ENCODE peak calls at places on chromosomes 16 and 17, in nine cellular contexts. One of them, this sample, is unnamed.

GRCh38 chr17:33126086-33126485 is 134.4 kb downstream of the SPACA3 start:
- DNase-seq in GM12864: no peak
- DNase-seq in mammary epithelial cell: no peak
- DNase-seq in A549: peak; percentile 51
- DNase-seq in AG04449: no peak
- DNase-seq in upper lobe of right lung: no peak
- DNase-seq in fibroblast of the aortic adventitia: no peak
- DNase-seq in CD8-positive, alpha-beta memory T cell: no peak
- DNase-seq in AG04450: no peak
- DNase-seq in this sample: no peak

GRCh38 chr16:72809446-72809845 is 238.5 kb downstream of the ZFHX3 start:
- DNase-seq in GM12864: no peak
- DNase-seq in AG04450: no peak
- DNase-seq in AG04449: no peak
- DNase-seq in fibroblast of the aortic adventitia: no peak
- DNase-seq in CD8-positive, alpha-beta memory T cell: no peak
- DNase-seq in mammary epithelial cell: no peak
- DNase-seq in upper lobe of right lung: no peak
- DNase-seq in A549: no peak
- DNase-seq in this sample: no peak

GRCh38 chr17:76544123-76544915 is 4.5 kb downstream of the PRCD start:
- DNase-seq in A549: no peak
- DNase-seq in AG04449: no peak
- DNase-seq in CD8-positive, alpha-beta memory T cell: no peak
- DNase-seq in upper lobe of right lung: peak; percentile 63
- DNase-seq in mammary epithelial cell: no peak
- DNase-seq in fibroblast of the aortic adventitia: no peak
- DNase-seq in AG04450: no peak
- DNase-seq in GM12864: no peak
- DNase-seq in this sample: no peak

GRCh38 chr16:81715358-81716196 is 63.5 kb upstream of the PLCG2 start:
- DNase-seq in AG04450: no peak
- DNase-seq in upper lobe of right lung: no peak
- DNase-seq in GM12864: peak; percentile 71
- DNase-seq in A549: no peak
- DNase-seq in CD8-positive, alpha-beta memory T cell: peak; percentile 62
- DNase-seq in fibroblast of the aortic adventitia: no peak
- DNase-seq in mammary epithelial cell: no peak
- DNase-seq in AG04449: no peak
- DNase-seq in this sample: no peak

GRCh38 chr16:77539336-77539735 is 104.5 kb upstream of the ADAMTS18 start:
- DNase-seq in AG04450: no peak
- DNase-seq in fibroblast of the aortic adventitia: peak; percentile 42
- DNase-seq in AG04449: no peak
- DNase-seq in upper lobe of right lung: no peak
- DNase-seq in A549: no peak
- DNase-seq in mammary epithelial cell: no peak
- DNase-seq in CD8-positive, alpha-beta memory T cell: no peak
- DNase-seq in GM12864: no peak
- DNase-seq in this sample: no peak

GRCh38 chr17:21282231-21282630 is 2.3 kb upstream of the MAP2K3 start:
- DNase-seq in mammary epithelial cell: peak; percentile 92
- DNase-seq in fibroblast of the aortic adventitia: peak; percentile 98
- DNase-seq in GM12864: no peak
- DNase-seq in AG04450: peak; percentile 92
- DNase-seq in CD8-positive, alpha-beta memory T cell: no peak
- DNase-seq in AG04449: peak; percentile 95
- DNase-seq in upper lobe of right lung: no peak
- DNase-seq in A549: peak; percentile 88
- DNase-seq in this sample: no peak

GRCh38 chr16:75206749-75207451 is at the start of gene CTRB2:
- DNase-seq in CD8-positive, alpha-beta memory T cell: no peak
- DNase-seq in AG04450: no peak
- DNase-seq in mammary epithelial cell: no peak
- DNase-seq in GM12864: no peak
- DNase-seq in fibroblast of the aortic adventitia: no peak
- DNase-seq in AG04449: no peak
- DNase-seq in upper lobe of right lung: no peak
- DNase-seq in A549: no peak
- DNase-seq in this sample: no peak

GRCh38 chr17:30964878-30965277 is 6.0 kb upstream of the RNF135 start:
- DNase-seq in mammary epithelial cell: no peak
- DNase-seq in AG04450: no peak
- DNase-seq in CD8-positive, alpha-beta memory T cell: no peak
- DNase-seq in A549: no peak
- DNase-seq in upper lobe of right lung: no peak
- DNase-seq in GM12864: no peak
- DNase-seq in AG04449: no peak
- DNase-seq in fibroblast of the aortic adventitia: peak; percentile 31
- DNase-seq in this sample: no peak

GRCh38 chr17:7929158-7930029 is at the start of gene KCNAB3:
- DNase-seq in AG04450: no peak
- DNase-seq in GM12864: peak; percentile 45
- DNase-seq in fibroblast of the aortic adventitia: peak; percentile 53
- DNase-seq in AG04449: no peak
- DNase-seq in upper lobe of right lung: no peak
- DNase-seq in mammary epithelial cell: peak; percentile 22
- DNase-seq in CD8-positive, alpha-beta memory T cell: peak; percentile 36
- DNase-seq in A549: peak; percentile 32
- DNase-seq in this sample: peak; percentile 42

GRCh38 chr16:73094371-73094770 is 46.4 kb upstream of the ZFHX3 start:
- DNase-seq in AG04449: no peak
- DNase-seq in A549: no peak
- DNase-seq in fibroblast of the aortic adventitia: no peak
- DNase-seq in mammary epithelial cell: no peak
- DNase-seq in upper lobe of right lung: no peak
- DNase-seq in GM12864: no peak
- DNase-seq in CD8-positive, alpha-beta memory T cell: no peak
- DNase-seq in AG04450: no peak
- DNase-seq in this sample: no peak

GRCh38 chr17:78899361-78900260 is 3.4 kb downstream of the CEP295NL start:
- DNase-seq in CD8-positive, alpha-beta memory T cell: no peak
- DNase-seq in AG04450: no peak
- DNase-seq in GM12864: no peak
- DNase-seq in fibroblast of the aortic adventitia: peak; percentile 69
- DNase-seq in upper lobe of right lung: peak; percentile 85
- DNase-seq in A549: no peak
- DNase-seq in mammary epithelial cell: no peak
- DNase-seq in AG04449: no peak
- DNase-seq in this sample: no peak

GRCh38 chr16:11494433-11494832 is 92.3 kb downstream of the LITAF start:
- DNase-seq in mammary epithelial cell: no peak
- DNase-seq in A549: no peak
- DNase-seq in AG04449: no peak
- DNase-seq in GM12864: no peak
- DNase-seq in upper lobe of right lung: no peak
- DNase-seq in AG04450: no peak
- DNase-seq in CD8-positive, alpha-beta memory T cell: no peak
- DNase-seq in fibroblast of the aortic adventitia: no peak
- DNase-seq in this sample: no peak

GRCh38 chr16:11494029-11494428 is 92.7 kb downstream of the LITAF start:
- DNase-seq in CD8-positive, alpha-beta memory T cell: no peak
- DNase-seq in mammary epithelial cell: no peak
- DNase-seq in AG04450: no peak
- DNase-seq in AG04449: no peak
- DNase-seq in upper lobe of right lung: no peak
- DNase-seq in A549: no peak
- DNase-seq in fibroblast of the aortic adventitia: no peak
- DNase-seq in GM12864: no peak
- DNase-seq in this sample: no peak

GRCh38 chr16:11492808-11493530 is 93.8 kb downstream of the LITAF start:
- DNase-seq in AG04449: no peak
- DNase-seq in CD8-positive, alpha-beta memory T cell: no peak
- DNase-seq in AG04450: no peak
- DNase-seq in mammary epithelial cell: no peak
- DNase-seq in GM12864: no peak
- DNase-seq in fibroblast of the aortic adventitia: no peak
- DNase-seq in upper lobe of right lung: no peak
- DNase-seq in A549: no peak
- DNase-seq in this sample: no peak

GRCh38 chr16:11495066-11495407 is 91.7 kb downstream of the LITAF start:
- DNase-seq in GM12864: no peak
- DNase-seq in AG04449: no peak
- DNase-seq in AG04450: no peak
- DNase-seq in fibroblast of the aortic adventitia: no peak
- DNase-seq in CD8-positive, alpha-beta memory T cell: no peak
- DNase-seq in mammary epithelial cell: no peak
- DNase-seq in A549: no peak
- DNase-seq in upper lobe of right lung: no peak
- DNase-seq in this sample: no peak

GRCh38 chr16:11493531-11493929 is 93.2 kb downstream of the LITAF start:
- DNase-seq in A549: no peak
- DNase-seq in GM12864: no peak
- DNase-seq in fibroblast of the aortic adventitia: no peak
- DNase-seq in CD8-positive, alpha-beta memory T cell: no peak
- DNase-seq in mammary epithelial cell: no peak
- DNase-seq in AG04449: no peak
- DNase-seq in AG04450: no peak
- DNase-seq in upper lobe of right lung: no peak
- DNase-seq in this sample: no peak
- H3K4me3 ChIP-seq in A549: no peak overlapping the region
- H3K4me3 ChIP-seq in GM12864: no peak overlapping the region
- H3K4me3 ChIP-seq in fibroblast of the aortic adventitia: no peak overlapping the region
- H3K4me3 ChIP-seq in CD8-positive, alpha-beta memory T cell: no peak overlapping the region
- H3K4me3 ChIP-seq in mammary epithelial cell: no peak overlapping the region
- H3K4me3 ChIP-seq in AG04449: no peak overlapping the region
- H3K4me3 ChIP-seq in AG04450: no peak overlapping the region
- H3K4me3 ChIP-seq in upper lobe of right lung: no peak overlapping the region
- H3K4me3 ChIP-seq in this sample: no peak overlapping the region

DNA sequence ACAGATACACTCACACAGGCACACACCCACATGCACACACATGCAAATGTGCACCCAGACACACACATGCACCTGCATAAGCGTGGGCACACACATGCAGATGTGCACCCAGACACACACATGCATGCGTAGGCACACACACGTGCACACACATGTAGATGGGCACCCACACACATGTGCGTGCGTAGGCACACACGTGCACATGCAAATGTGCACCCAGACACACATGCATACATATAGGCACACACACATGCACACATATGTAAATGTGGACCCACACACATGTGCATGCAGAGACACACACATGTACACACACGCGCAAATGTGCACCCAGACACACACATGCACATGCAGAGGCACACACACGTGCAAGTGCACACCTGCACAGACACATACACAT is 60.3 kb downstream of the MRM1 start:
- DNase-seq in upper lobe of right lung: no peak
- DNase-seq in GM12864: no peak
- DNase-seq in AG04449: no peak
- DNase-seq in fibroblast of the aortic adventitia: no peak
- DNase-seq in mammary epithelial cell: no peak
- DNase-seq in A549: no peak
- DNase-seq in CD8-positive, alpha-beta memory T cell: no peak
- DNase-seq in AG04450: no peak
- DNase-seq in this sample: no peak
- H3K4me3 ChIP-seq in upper lobe of right lung: no peak overlapping the region
- H3K4me3 ChIP-seq in GM12864: no peak overlapping the region
- H3K4me3 ChIP-seq in AG04449: no peak overlapping the region
- H3K4me3 ChIP-seq in fibroblast of the aortic adventitia: no peak overlapping the region
- H3K4me3 ChIP-seq in mammary epithelial cell: no peak overlapping the region
- H3K4me3 ChIP-seq in A549: no peak overlapping the region
- H3K4me3 ChIP-seq in CD8-positive, alpha-beta memory T cell: no peak overlapping the region
- H3K4me3 ChIP-seq in AG04450: no peak overlapping the region
- H3K4me3 ChIP-seq in this sample: no peak overlapping the region

DNA sequence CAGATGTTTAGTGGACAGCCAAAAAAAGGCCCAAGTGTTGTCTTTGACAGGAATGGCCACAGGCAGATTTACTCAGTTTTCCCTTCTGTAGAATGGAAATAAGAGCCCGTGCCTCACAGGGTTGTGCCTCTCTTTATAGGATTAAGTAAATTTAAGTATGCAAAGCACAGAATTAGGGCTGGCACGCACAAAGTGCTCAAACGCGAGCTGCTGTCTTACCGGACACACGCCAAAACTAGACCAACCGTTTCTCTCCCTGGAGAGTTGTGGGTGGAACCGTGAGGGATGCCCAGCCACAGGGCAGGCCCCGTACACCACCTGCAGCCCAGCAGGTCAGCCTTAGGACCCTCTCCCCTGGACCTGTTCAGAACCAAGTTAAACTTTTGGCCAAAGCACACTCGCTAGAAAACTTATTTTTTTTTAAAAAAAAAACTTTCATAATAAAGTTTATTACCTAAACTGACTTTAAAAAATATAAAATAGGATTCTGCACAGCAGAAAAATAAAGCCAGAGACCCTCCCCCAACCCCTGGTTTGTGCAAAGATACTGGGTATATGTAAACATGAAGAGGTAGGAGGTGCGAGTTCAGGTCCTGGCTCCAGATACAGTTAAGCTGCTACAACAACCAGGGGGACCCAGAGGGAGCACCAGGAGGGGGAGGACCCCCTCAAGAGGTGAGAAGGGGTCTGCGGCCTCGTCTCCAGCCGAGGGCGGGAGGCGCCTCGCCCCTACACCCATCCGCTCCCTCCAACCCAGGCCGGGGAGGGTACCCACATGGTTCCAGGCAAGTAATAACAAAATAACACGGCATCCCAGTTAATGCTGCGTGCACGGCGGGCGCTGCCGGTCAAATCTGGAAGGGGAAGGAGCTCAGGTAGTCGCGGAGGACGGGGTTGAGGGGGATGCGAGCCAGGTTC is 1.8 kb downstream of the SOCS1 start:
- DNase-seq in upper lobe of right lung: no peak
- DNase-seq in GM12864: no peak
- DNase-seq in AG04450: no peak
- DNase-seq in fibroblast of the aortic adventitia: no peak
- DNase-seq in AG04449: no peak
- DNase-seq in A549: no peak
- DNase-seq in CD8-positive, alpha-beta memory T cell: no peak
- DNase-seq in mammary epithelial cell: no peak
- DNase-seq in this sample: no peak
- H3K4me3 ChIP-seq in upper lobe of right lung: peak overlapping the region; percentile 81
- H3K4me3 ChIP-seq in GM12864: peak overlapping the region; percentile 81
- H3K4me3 ChIP-seq in AG04450: peak overlapping the region; percentile 97
- H3K4me3 ChIP-seq in fibroblast of the aortic adventitia: peak overlapping the region; percentile 75
- H3K4me3 ChIP-seq in AG04449: peak overlapping the region; percentile 74
- H3K4me3 ChIP-seq in A549: peak overlapping the region; percentile 81
- H3K4me3 ChIP-seq in CD8-positive, alpha-beta memory T cell: peak overlapping the region; percentile 83
- H3K4me3 ChIP-seq in mammary epithelial cell: peak overlapping the region; percentile 80
- H3K4me3 ChIP-seq in this sample: peak overlapping the region; percentile 96

DNA sequence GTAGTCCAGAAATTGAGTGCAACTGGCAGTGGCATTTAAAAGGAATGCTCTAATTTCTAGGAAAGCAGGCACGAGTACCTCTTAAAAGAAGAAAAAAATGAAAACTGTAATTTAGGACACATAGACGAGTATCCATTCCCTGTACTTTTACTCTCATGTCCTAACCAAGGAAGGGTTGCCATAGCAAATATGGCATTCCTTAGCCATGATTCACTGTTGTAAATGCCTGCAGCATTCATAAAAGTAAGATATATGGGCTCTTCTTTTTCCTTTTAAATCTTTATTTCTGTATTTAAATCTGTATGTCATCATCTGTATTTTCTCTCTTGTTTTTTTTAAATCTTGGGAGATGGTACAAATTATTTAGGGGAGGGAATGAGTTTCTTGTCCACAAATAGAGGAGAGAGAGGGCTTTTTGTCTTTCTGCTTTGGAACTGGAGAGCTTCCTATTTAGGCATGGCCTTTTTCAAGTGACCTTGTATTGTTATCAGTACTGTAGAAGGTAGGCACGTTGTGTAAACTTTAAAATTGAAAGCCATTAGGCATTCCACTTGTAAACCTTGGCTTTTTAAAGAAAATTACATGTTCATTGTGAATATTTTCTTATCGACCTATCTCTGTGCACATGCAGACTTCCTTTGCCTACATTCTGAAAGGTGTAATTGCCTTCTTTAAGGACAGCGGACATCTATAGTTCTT is 50.0 kb downstream of the TENT4B start:
- DNase-seq in GM12864: no peak
- DNase-seq in CD8-positive, alpha-beta memory T cell: no peak
- DNase-seq in fibroblast of the aortic adventitia: peak; percentile 95
- DNase-seq in AG04449: peak; percentile 86
- DNase-seq in mammary epithelial cell: peak; percentile 82
- DNase-seq in A549: peak; percentile 81
- DNase-seq in AG04450: no peak
- DNase-seq in upper lobe of right lung: no peak
- DNase-seq in this sample: no peak
- H3K4me3 ChIP-seq in GM12864: no peak overlapping the region
- H3K4me3 ChIP-seq in CD8-positive, alpha-beta memory T cell: no peak overlapping the region
- H3K4me3 ChIP-seq in fibroblast of the aortic adventitia: peak overlapping the region; percentile 28
- H3K4me3 ChIP-seq in AG04449: peak overlapping the region; percentile 9
- H3K4me3 ChIP-seq in mammary epithelial cell: peak overlapping the region; percentile 36
- H3K4me3 ChIP-seq in A549: peak overlapping the region; percentile 2
- H3K4me3 ChIP-seq in AG04450: no peak overlapping the region
- H3K4me3 ChIP-seq in upper lobe of right lung: no peak overlapping the region
- H3K4me3 ChIP-seq in this sample: no peak overlapping the region